ENCODE peak calls at places on chromosomes 11 and 22, in six cellular contexts. One of them, this sample, is unnamed.

GRCh38 chr11:19345519-19345847 is 104.7 kb upstream of the E2F8 start:
- DNase-seq in neural progenitor cell: peak; percentile 75
- DNase-seq in mesendoderm: peak; percentile 31
- DNase-seq in AG10803: no peak
- DNase-seq in skeletal muscle cell: no peak
- DNase-seq in HL-60: no peak
- DNase-seq in this sample: no peak

GRCh38 chr11:57474751-57475115 is 14.4 kb downstream of the RTN4RL2 start:
- DNase-seq in neural progenitor cell: no peak
- DNase-seq in mesendoderm: no peak
- DNase-seq in AG10803: no peak
- DNase-seq in skeletal muscle cell: no peak
- DNase-seq in HL-60: no peak
- DNase-seq in this sample: no peak

GRCh38 chr22:29951675-29952413 is 68.9 kb downstream of the MTMR3 start:
- DNase-seq in neural progenitor cell: no peak
- DNase-seq in mesendoderm: no peak
- DNase-seq in AG10803: peak; percentile 16
- DNase-seq in skeletal muscle cell: no peak
- DNase-seq in HL-60: no peak
- DNase-seq in this sample: no peak

GRCh38 chr11:64597671-64598101 is 6.7 kb downstream of the SLC22A12 start:
- DNase-seq in neural progenitor cell: no peak
- DNase-seq in mesendoderm: no peak
- DNase-seq in AG10803: no peak
- DNase-seq in skeletal muscle cell: no peak
- DNase-seq in HL-60: no peak
- DNase-seq in this sample: no peak

GRCh38 chr11:8034604-8035224 is 46.3 kb upstream of the TUB start:
- DNase-seq in neural progenitor cell: no peak
- DNase-seq in mesendoderm: no peak
- DNase-seq in AG10803: no peak
- DNase-seq in skeletal muscle cell: no peak
- DNase-seq in HL-60: no peak
- DNase-seq in this sample: no peak

GRCh38 chr22:48641906-48642475 is 1185.7 kb downstream of the BRD1 start:
- DNase-seq in neural progenitor cell: no peak
- DNase-seq in mesendoderm: no peak
- DNase-seq in AG10803: no peak
- DNase-seq in skeletal muscle cell: no peak
- DNase-seq in HL-60: no peak
- DNase-seq in this sample: no peak

GRCh38 chr11:126997196-126997595 is 3.4 kb downstream of the KIRREL3 start:
- DNase-seq in neural progenitor cell: no peak
- DNase-seq in mesendoderm: no peak
- DNase-seq in AG10803: peak; percentile 52
- DNase-seq in skeletal muscle cell: no peak
- DNase-seq in HL-60: no peak
- DNase-seq in this sample: no peak

GRCh38 chr11:17014774-17015638 is 792 bp upstream of the PLEKHA7 start:
- DNase-seq in neural progenitor cell: peak; percentile 82
- DNase-seq in mesendoderm: peak; percentile 73
- DNase-seq in AG10803: no peak
- DNase-seq in skeletal muscle cell: no peak
- DNase-seq in HL-60: peak; percentile 19
- DNase-seq in this sample: no peak

GRCh38 chr11:80188228-80188627 is 747.4 kb upstream of the TENM4 start:
- DNase-seq in neural progenitor cell: peak; percentile 44
- DNase-seq in mesendoderm: peak; percentile 28
- DNase-seq in AG10803: peak; percentile 11
- DNase-seq in skeletal muscle cell: no peak
- DNase-seq in HL-60: no peak
- DNase-seq in this sample: no peak

GRCh38 chr22:20777420-20778177 is 3.7 kb downstream of the SERPIND1 start:
- DNase-seq in neural progenitor cell: no peak
- DNase-seq in mesendoderm: peak; percentile 83
- DNase-seq in AG10803: peak; percentile 33
- DNase-seq in skeletal muscle cell: peak; percentile 69
- DNase-seq in HL-60: no peak
- DNase-seq in this sample: peak; percentile 71

GRCh38 chr22:43326342-43326825 is 16.8 kb downstream of the SCUBE1 start:
- DNase-seq in neural progenitor cell: peak; percentile 92
- DNase-seq in mesendoderm: no peak
- DNase-seq in AG10803: no peak
- DNase-seq in skeletal muscle cell: no peak
- DNase-seq in HL-60: no peak
- DNase-seq in this sample: no peak

GRCh38 chr22:46357186-46357500 is 21.6 kb downstream of the TRMU start:
- DNase-seq in neural progenitor cell: no peak
- DNase-seq in mesendoderm: no peak
- DNase-seq in AG10803: no peak
- DNase-seq in skeletal muscle cell: no peak
- DNase-seq in HL-60: no peak
- DNase-seq in this sample: no peak

GRCh38 chr11:128714881-128715280 is 21.0 kb downstream of the FLI1 start:
- DNase-seq in neural progenitor cell: no peak
- DNase-seq in mesendoderm: no peak
- DNase-seq in AG10803: peak; percentile 99
- DNase-seq in skeletal muscle cell: peak; percentile 67
- DNase-seq in HL-60: no peak
- DNase-seq in this sample: peak; percentile 99

GRCh38 chr11:67404515-67405195 is 772 bp downstream of the TBC1D10C start:
- DNase-seq in neural progenitor cell: no peak
- DNase-seq in mesendoderm: no peak
- DNase-seq in AG10803: no peak
- DNase-seq in skeletal muscle cell: no peak
- DNase-seq in HL-60: peak; percentile 57
- DNase-seq in this sample: no peak

GRCh38 chr11:44507896-44508440 is 57.5 kb upstream of the CD82 start:
- DNase-seq in neural progenitor cell: no peak
- DNase-seq in mesendoderm: no peak
- DNase-seq in AG10803: no peak
- DNase-seq in skeletal muscle cell: no peak
- DNase-seq in HL-60: no peak
- DNase-seq in this sample: no peak

GRCh38 chr22:26923498-26923897 is 266.1 kb downstream of the MIAT start:
- DNase-seq in neural progenitor cell: no peak
- DNase-seq in mesendoderm: peak; percentile 43
- DNase-seq in AG10803: no peak
- DNase-seq in skeletal muscle cell: no peak
- DNase-seq in HL-60: no peak
- DNase-seq in this sample: no peak

GRCh38 chr11:59557940-59558643 is 46.8 kb downstream of the OR4D9 start:
- DNase-seq in neural progenitor cell: peak; percentile 15
- DNase-seq in mesendoderm: peak; percentile 51
- DNase-seq in AG10803: no peak
- DNase-seq in skeletal muscle cell: no peak
- DNase-seq in HL-60: no peak
- DNase-seq in this sample: no peak

GRCh38 chr22:41857160-41857859 is 24.4 kb downstream of the SREBF2 start:
- DNase-seq in neural progenitor cell: peak; percentile 70
- DNase-seq in mesendoderm: peak; percentile 94
- DNase-seq in AG10803: peak; percentile 64
- DNase-seq in skeletal muscle cell: peak; percentile 49
- DNase-seq in HL-60: peak; percentile 80
- DNase-seq in this sample: no peak

DNA sequence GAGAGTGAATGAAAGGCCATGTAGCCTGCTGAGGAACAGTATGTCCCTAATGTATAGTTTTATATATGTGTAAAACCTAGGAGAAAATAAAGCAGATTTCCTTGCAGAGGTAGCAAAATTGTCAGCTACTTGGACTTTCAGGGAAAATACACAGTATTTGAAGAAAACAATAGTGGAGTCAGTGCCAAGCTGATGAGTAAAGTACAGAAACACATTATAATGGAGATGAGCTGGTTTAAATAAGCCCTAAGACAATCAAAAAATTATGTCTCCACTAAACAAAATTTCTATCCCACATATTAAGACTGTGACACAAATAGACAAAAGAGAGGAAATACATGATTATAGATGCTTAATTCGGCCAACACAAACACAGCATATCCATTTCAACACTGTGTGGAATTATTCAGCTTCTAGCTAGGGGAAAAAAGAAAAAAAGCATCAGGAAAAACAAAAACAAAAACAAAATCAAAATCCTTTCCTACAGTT is 76.0 kb downstream of the MAML2 start:
- DNase-seq in neural progenitor cell: no peak
- DNase-seq in mesendoderm: no peak
- DNase-seq in AG10803: peak; percentile 45
- DNase-seq in skeletal muscle cell: no peak
- DNase-seq in HL-60: no peak
- DNase-seq in this sample: no peak
- H3K4me3 ChIP-seq in neural progenitor cell: no peak overlapping the region
- H3K4me3 ChIP-seq in mesendoderm: no peak overlapping the region
- H3K4me3 ChIP-seq in AG10803: no peak overlapping the region
- H3K4me3 ChIP-seq in skeletal muscle cell: no peak overlapping the region
- H3K4me3 ChIP-seq in HL-60: no peak overlapping the region
- H3K4me3 ChIP-seq in this sample: no peak overlapping the region

GRCh38 chr11:73266644-73267015 is 5.5 kb upstream of the P2RY6 start:
- DNase-seq in neural progenitor cell: no peak
- DNase-seq in mesendoderm: no peak
- DNase-seq in AG10803: no peak
- DNase-seq in skeletal muscle cell: no peak
- DNase-seq in HL-60: no peak
- DNase-seq in this sample: no peak
- H3K4me3 ChIP-seq in neural progenitor cell: no peak overlapping the region
- H3K4me3 ChIP-seq in mesendoderm: no peak overlapping the region
- H3K4me3 ChIP-seq in AG10803: no peak overlapping the region
- H3K4me3 ChIP-seq in skeletal muscle cell: no peak overlapping the region
- H3K4me3 ChIP-seq in HL-60: no peak overlapping the region
- H3K4me3 ChIP-seq in this sample: no peak overlapping the region

GRCh38 chr11:114158886-114159285 is 99.4 kb downstream of the ZBTB16 start:
- DNase-seq in neural progenitor cell: no peak
- DNase-seq in mesendoderm: no peak
- DNase-seq in AG10803: peak; percentile 25
- DNase-seq in skeletal muscle cell: no peak
- DNase-seq in HL-60: no peak
- DNase-seq in this sample: no peak

GRCh38 chr11:114160884-114161283 is 101.4 kb downstream of the ZBTB16 start:
- DNase-seq in neural progenitor cell: no peak
- DNase-seq in mesendoderm: no peak
- DNase-seq in AG10803: no peak
- DNase-seq in skeletal muscle cell: peak; percentile 74
- DNase-seq in HL-60: no peak
- DNase-seq in this sample: no peak

GRCh38 chr11:114159802-114160588 is 100.5 kb downstream of the ZBTB16 start:
- DNase-seq in neural progenitor cell: peak; percentile 55
- DNase-seq in mesendoderm: peak; percentile 29
- DNase-seq in AG10803: peak; percentile 95
- DNase-seq in skeletal muscle cell: peak; percentile 98
- DNase-seq in HL-60: peak; percentile 88
- DNase-seq in this sample: peak; percentile 66

GRCh38 chr11:114157476-114158050 is 98.1 kb downstream of the ZBTB16 start:
- DNase-seq in neural progenitor cell: no peak
- DNase-seq in mesendoderm: no peak
- DNase-seq in AG10803: no peak
- DNase-seq in skeletal muscle cell: no peak
- DNase-seq in HL-60: no peak
- DNase-seq in this sample: no peak

GRCh38 chr11:114159320-114159719 is 99.8 kb downstream of the ZBTB16 start:
- DNase-seq in neural progenitor cell: no peak
- DNase-seq in mesendoderm: no peak
- DNase-seq in AG10803: no peak
- DNase-seq in skeletal muscle cell: no peak
- DNase-seq in HL-60: no peak
- DNase-seq in this sample: no peak
- H3K4me3 ChIP-seq in neural progenitor cell: no peak overlapping the region
- H3K4me3 ChIP-seq in mesendoderm: no peak overlapping the region
- H3K4me3 ChIP-seq in AG10803: no peak overlapping the region
- H3K4me3 ChIP-seq in skeletal muscle cell: no peak overlapping the region
- H3K4me3 ChIP-seq in HL-60: no peak overlapping the region
- H3K4me3 ChIP-seq in this sample: no peak overlapping the region

GRCh38 chr11:12224537-12224893 is 114.1 kb downstream of the MICAL2 start:
- DNase-seq in neural progenitor cell: no peak
- DNase-seq in mesendoderm: no peak
- DNase-seq in AG10803: peak; percentile 66
- DNase-seq in skeletal muscle cell: peak; percentile 76
- DNase-seq in HL-60: peak; percentile 93
- DNase-seq in this sample: no peak
- H3K4me3 ChIP-seq in neural progenitor cell: no peak overlapping the region
- H3K4me3 ChIP-seq in mesendoderm: no peak overlapping the region
- H3K4me3 ChIP-seq in AG10803: no peak overlapping the region
- H3K4me3 ChIP-seq in skeletal muscle cell: no peak overlapping the region
- H3K4me3 ChIP-seq in HL-60: no peak overlapping the region
- H3K4me3 ChIP-seq in this sample: no peak overlapping the region

DNA sequence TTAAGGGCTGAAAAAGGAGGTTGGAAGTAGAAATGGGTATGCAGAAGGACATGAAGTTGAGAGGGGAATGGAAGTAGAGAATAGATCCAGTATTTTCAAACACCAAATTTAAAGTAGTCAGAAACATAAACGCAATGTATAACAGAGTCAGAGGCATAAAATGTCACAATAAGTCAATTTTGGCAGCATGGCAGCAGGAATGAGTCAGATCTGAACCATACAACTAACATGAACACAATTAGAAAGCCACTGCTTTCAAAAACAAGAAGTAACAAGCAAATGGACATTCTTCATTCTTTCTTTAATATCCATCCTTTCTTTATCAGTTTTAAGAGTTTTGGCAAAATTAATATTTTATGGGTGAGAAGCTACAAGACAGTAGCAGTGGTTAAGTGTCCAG is 2.5 kb downstream of the CHORDC1 start:
- DNase-seq in neural progenitor cell: no peak
- DNase-seq in mesendoderm: no peak
- DNase-seq in AG10803: peak; percentile 50
- DNase-seq in skeletal muscle cell: peak; percentile 33
- DNase-seq in HL-60: no peak
- DNase-seq in this sample: no peak
- H3K4me3 ChIP-seq in neural progenitor cell: peak overlapping the region; percentile 72
- H3K4me3 ChIP-seq in mesendoderm: no peak overlapping the region
- H3K4me3 ChIP-seq in AG10803: no peak overlapping the region
- H3K4me3 ChIP-seq in skeletal muscle cell: no peak overlapping the region
- H3K4me3 ChIP-seq in HL-60: peak overlapping the region; percentile 60
- H3K4me3 ChIP-seq in this sample: no peak overlapping the region

GRCh38 chr11:104967493-104968364 is 645 bp downstream of the CASP4 start:
- DNase-seq in neural progenitor cell: no peak
- DNase-seq in mesendoderm: no peak
- DNase-seq in AG10803: no peak
- DNase-seq in skeletal muscle cell: no peak
- DNase-seq in HL-60: no peak
- DNase-seq in this sample: no peak
- H3K4me3 ChIP-seq in neural progenitor cell: no peak overlapping the region
- H3K4me3 ChIP-seq in mesendoderm: no peak overlapping the region
- H3K4me3 ChIP-seq in AG10803: peak overlapping the region; percentile 65
- H3K4me3 ChIP-seq in skeletal muscle cell: peak overlapping the region; percentile 56
- H3K4me3 ChIP-seq in HL-60: peak overlapping the region; percentile 52
- H3K4me3 ChIP-seq in this sample: peak overlapping the region; percentile 52